ENCODE peak calls at places on chromosomes 3 and 15, in five cellular contexts. D is AG04450, A is spleen, E is astrocyte of the cerebellum, T is A549. O is an unnamed sample.

GRCh38 chr3:111758642-111759041 is 100.4 kb upstream of the PHLDB2 start:
- DNase-seq in E (no peak), T (no peak), A (no peak), D (no peak), O (peak)

GRCh38 chr15:72179950-72180581 is 17.5 kb downstream of the GRAMD2A start:
- DNase-seq in A (peak), D (no peak), T (peak), E (no peak), O (no peak)

GRCh38 chr3:124478834-124479233 is 251.4 kb upstream of the UMPS start:
- DNase-seq in D (no peak), E (no peak), A (no peak), T (no peak), O (no peak)

GRCh38 chr3:44206862-44207652 is 34.6 kb upstream of the TOPAZ1 start:
- DNase-seq in E (no peak), T (no peak), A (no peak), D (no peak), O (no peak)

GRCh38 chr3:59982510-59982909 is 932.7 kb upstream of the CFAP20DC start:
- DNase-seq in D (no peak), E (no peak), A (no peak), T (no peak), O (no peak)

GRCh38 chr15:28942046-28942445 is 56.3 kb downstream of the APBA2 start:
- DNase-seq in E (no peak), T (no peak), D (no peak), A (peak), O (peak)

GRCh38 chr3:107365051-107365450 is 12.2 kb upstream of the CCDC54 start:
- DNase-seq in A (no peak), D (no peak), T (no peak), E (no peak), O (no peak)

GRCh38 chr3:71690222-71690821 is 34.9 kb downstream of the EIF4E3 start:
- DNase-seq in E (no peak), T (no peak), A (no peak), D (no peak), O (no peak)

GRCh38 chr3:27326211-27326948 is 42.8 kb downstream of the NEK10 start:
- DNase-seq in A (no peak), E (peak), D (peak), T (peak), O (no peak)

GRCh38 chr3:27323087-27323570 is 46.1 kb downstream of the NEK10 start:
- DNase-seq in T (no peak), D (no peak), E (no peak), A (no peak), O (no peak)

GRCh38 chr3:27326949-27327582 is 42.1 kb downstream of the NEK10 start:
- DNase-seq in A (no peak), D (no peak), E (no peak), T (no peak), O (no peak)

GRCh38 chr3:27324695-27325094 is 44.5 kb downstream of the NEK10 start:
- DNase-seq in D (no peak), E (no peak), A (no peak), T (peak), O (no peak)

DNA sequence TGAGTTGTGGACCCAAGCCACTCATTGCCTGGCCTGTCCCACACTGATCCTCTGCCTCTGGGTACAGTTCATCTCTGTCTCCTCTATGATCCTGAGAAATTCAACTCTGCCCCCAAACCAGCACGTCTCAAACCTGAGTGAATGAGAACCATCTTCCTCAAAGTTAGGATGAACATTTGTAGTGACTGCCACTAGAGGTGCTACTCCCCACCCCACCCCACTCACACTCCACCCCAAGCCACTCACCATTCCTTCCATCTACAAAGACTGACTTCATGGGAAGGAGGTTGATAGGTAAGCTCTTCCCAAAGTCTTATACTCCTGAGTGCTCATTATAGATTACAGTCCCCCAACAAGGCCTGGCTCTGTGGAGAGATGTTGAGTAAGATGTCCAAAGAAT is 43.8 kb downstream of the NEK10 start:
- DNase-seq in E (no peak), T (no peak), D (no peak), A (no peak), O (no peak)
- TF ChIP-seq CTCF in E (no peak), T (no peak), D (peak), A (no peak), O (no peak)

GRCh38 chr3:143236226-143236964 is 116.8 kb downstream of the CHST2 start:
- DNase-seq in A (no peak), E (no peak), D (no peak), T (no peak), O (peak)
- H3K4me3 ChIP-seq in A (no peak), E (no peak), D (no peak), T (no peak), O (no peak)

DNA sequence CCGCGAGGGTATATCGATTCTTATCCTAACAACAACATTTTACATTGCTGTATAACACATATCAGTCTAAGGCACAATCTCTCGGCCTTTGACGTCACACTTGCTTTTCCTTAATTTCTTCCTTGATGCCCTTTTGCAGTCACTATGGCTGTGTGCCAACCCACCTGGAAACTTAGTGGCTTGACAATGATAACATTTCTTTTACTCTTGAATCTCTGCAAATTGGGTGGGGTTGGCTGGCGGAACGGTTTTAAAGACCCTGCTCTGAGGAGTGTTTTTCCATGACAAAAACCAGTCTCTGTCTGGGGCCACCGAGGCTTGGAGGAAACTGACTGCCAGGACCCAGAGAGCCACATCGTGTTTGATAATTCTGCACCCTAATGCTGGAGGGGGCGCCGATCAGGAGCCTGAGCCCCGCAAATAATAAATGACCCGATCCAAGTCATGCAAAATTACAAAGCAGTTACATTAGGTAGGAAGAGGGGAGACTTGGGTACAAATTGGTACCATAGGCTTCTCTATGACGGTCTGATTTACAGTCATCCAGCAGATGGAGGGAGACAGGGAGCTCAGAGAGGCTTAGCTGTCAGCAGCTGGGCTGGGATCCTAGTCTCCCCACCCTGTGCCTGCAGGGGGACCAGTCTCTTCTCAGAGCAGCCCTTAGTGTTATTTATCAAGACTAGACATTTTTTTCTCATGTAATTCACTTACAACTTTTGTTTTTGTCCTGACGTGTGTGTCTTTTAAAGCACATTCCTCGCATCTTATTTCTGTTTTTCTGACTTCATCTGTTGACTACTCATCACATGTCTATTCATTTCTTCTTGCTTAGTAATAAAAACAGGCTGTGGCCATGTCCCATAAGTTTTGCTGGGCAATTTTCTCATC is 115.8 kb downstream of the KLF13 start:
- DNase-seq in E (peak), A (no peak), T (peak), D (peak), O (no peak)
- TF ChIP-seq CTCF in E (peak), A (no peak), T (peak), D (peak), O (no peak)

GRCh38 chr3:127672429-127673190 is at the start of gene ABTB1:
- DNase-seq in D (no peak), E (no peak), A (peak), T (peak), O (peak)
- H3K4me3 ChIP-seq in D (peak), E (peak), A (peak), T (peak), O (peak)

O was measured in NB4.